ENCODE peak calls at places on chromosomes 12 and 14, in four cellular contexts. One of them, this sample, is unnamed.

GRCh38 chr12:113070117-113070906 is 13.8 kb downstream of the DTX1 start:
- DNase-seq in progenitor cell of endocrine pancreas: no peak
- DNase-seq in activated CD8-positive, alpha-beta T cell treated with anti-CD3 and anti-CD28 coated beads for 36 hours: peak; percentile 92
- DNase-seq in cardiac fibroblast: no peak
- DNase-seq in this sample: no peak

GRCh38 chr14:90522585-90523191 is 125.9 kb downstream of the CALM1 start:
- DNase-seq in progenitor cell of endocrine pancreas: no peak
- DNase-seq in activated CD8-positive, alpha-beta T cell treated with anti-CD3 and anti-CD28 coated beads for 36 hours: no peak
- DNase-seq in cardiac fibroblast: no peak
- DNase-seq in this sample: no peak

GRCh38 chr14:93975791-93976476 is 436 bp downstream of the ASB2 start:
- DNase-seq in progenitor cell of endocrine pancreas: no peak
- DNase-seq in activated CD8-positive, alpha-beta T cell treated with anti-CD3 and anti-CD28 coated beads for 36 hours: no peak
- DNase-seq in cardiac fibroblast: peak; percentile 25
- DNase-seq in this sample: no peak

GRCh38 chr14:99686557-99687283 is 2.6 kb downstream of the CYP46A1 start:
- DNase-seq in progenitor cell of endocrine pancreas: no peak
- DNase-seq in activated CD8-positive, alpha-beta T cell treated with anti-CD3 and anti-CD28 coated beads for 36 hours: no peak
- DNase-seq in cardiac fibroblast: no peak
- DNase-seq in this sample: no peak

GRCh38 chr12:131380961-131381705 is 329.8 kb upstream of the SFSWAP start:
- DNase-seq in progenitor cell of endocrine pancreas: no peak
- DNase-seq in activated CD8-positive, alpha-beta T cell treated with anti-CD3 and anti-CD28 coated beads for 36 hours: no peak
- DNase-seq in cardiac fibroblast: no peak
- DNase-seq in this sample: no peak

GRCh38 chr12:92550661-92551060 is 152.1 kb upstream of the PLEKHG7 start:
- DNase-seq in progenitor cell of endocrine pancreas: no peak
- DNase-seq in activated CD8-positive, alpha-beta T cell treated with anti-CD3 and anti-CD28 coated beads for 36 hours: no peak
- DNase-seq in cardiac fibroblast: no peak
- DNase-seq in this sample: no peak

GRCh38 chr14:50937325-50937724 is 7.0 kb downstream of the PYGL start:
- DNase-seq in progenitor cell of endocrine pancreas: no peak
- DNase-seq in activated CD8-positive, alpha-beta T cell treated with anti-CD3 and anti-CD28 coated beads for 36 hours: no peak
- DNase-seq in cardiac fibroblast: peak; percentile 69
- DNase-seq in this sample: peak; percentile 68

GRCh38 chr12:13000616-13000934 is 510 bp upstream of the HEBP1 start:
- DNase-seq in progenitor cell of endocrine pancreas: no peak
- DNase-seq in activated CD8-positive, alpha-beta T cell treated with anti-CD3 and anti-CD28 coated beads for 36 hours: peak; percentile 49
- DNase-seq in cardiac fibroblast: no peak
- DNase-seq in this sample: no peak

GRCh38 chr14:34034447-34035176 is 83.7 kb upstream of the EGLN3 start:
- DNase-seq in progenitor cell of endocrine pancreas: no peak
- DNase-seq in activated CD8-positive, alpha-beta T cell treated with anti-CD3 and anti-CD28 coated beads for 36 hours: no peak
- DNase-seq in cardiac fibroblast: no peak
- DNase-seq in this sample: no peak

GRCh38 chr12:78792052-78792698 is 72.4 kb upstream of the SYT1 start:
- DNase-seq in progenitor cell of endocrine pancreas: no peak
- DNase-seq in activated CD8-positive, alpha-beta T cell treated with anti-CD3 and anti-CD28 coated beads for 36 hours: no peak
- DNase-seq in cardiac fibroblast: no peak
- DNase-seq in this sample: no peak
- TF ChIP-seq CTCF in progenitor cell of endocrine pancreas: no peak
- TF ChIP-seq CTCF in activated CD8-positive, alpha-beta T cell treated with anti-CD3 and anti-CD28 coated beads for 36 hours: no peak
- TF ChIP-seq CTCF in cardiac fibroblast: no peak
- TF ChIP-seq CTCF in this sample: no peak

GRCh38 chr12:124379938-124380754 is 85.3 kb downstream of the RFLNA start:
- DNase-seq in progenitor cell of endocrine pancreas: no peak
- DNase-seq in activated CD8-positive, alpha-beta T cell treated with anti-CD3 and anti-CD28 coated beads for 36 hours: no peak
- DNase-seq in cardiac fibroblast: peak; percentile 92
- DNase-seq in this sample: peak; percentile 89
- TF ChIP-seq CTCF in progenitor cell of endocrine pancreas: no peak
- TF ChIP-seq CTCF in activated CD8-positive, alpha-beta T cell treated with anti-CD3 and anti-CD28 coated beads for 36 hours: no peak
- TF ChIP-seq CTCF in cardiac fibroblast: peak; percentile 72
- TF ChIP-seq CTCF in this sample: peak; percentile 71

GRCh38 chr14:104132981-104133380 is 5.4 kb upstream of the KIF26A start:
- DNase-seq in progenitor cell of endocrine pancreas: no peak
- DNase-seq in activated CD8-positive, alpha-beta T cell treated with anti-CD3 and anti-CD28 coated beads for 36 hours: peak; percentile 2
- DNase-seq in cardiac fibroblast: no peak
- DNase-seq in this sample: no peak

GRCh38 chr14:104128981-104129380 is 9.4 kb upstream of the KIF26A start:
- DNase-seq in progenitor cell of endocrine pancreas: no peak
- DNase-seq in activated CD8-positive, alpha-beta T cell treated with anti-CD3 and anti-CD28 coated beads for 36 hours: no peak
- DNase-seq in cardiac fibroblast: no peak
- DNase-seq in this sample: no peak

GRCh38 chr14:104129556-104129955 is 8.8 kb upstream of the KIF26A start:
- DNase-seq in progenitor cell of endocrine pancreas: no peak
- DNase-seq in activated CD8-positive, alpha-beta T cell treated with anti-CD3 and anti-CD28 coated beads for 36 hours: no peak
- DNase-seq in cardiac fibroblast: no peak
- DNase-seq in this sample: no peak

GRCh38 chr14:104131968-104132732 is 6.2 kb upstream of the KIF26A start:
- DNase-seq in progenitor cell of endocrine pancreas: no peak
- DNase-seq in activated CD8-positive, alpha-beta T cell treated with anti-CD3 and anti-CD28 coated beads for 36 hours: no peak
- DNase-seq in cardiac fibroblast: no peak
- DNase-seq in this sample: no peak

GRCh38 chr14:104130974-104131651 is 7.3 kb upstream of the KIF26A start:
- DNase-seq in progenitor cell of endocrine pancreas: no peak
- DNase-seq in activated CD8-positive, alpha-beta T cell treated with anti-CD3 and anti-CD28 coated beads for 36 hours: peak; percentile 29
- DNase-seq in cardiac fibroblast: peak; percentile 45
- DNase-seq in this sample: no peak
- TF ChIP-seq CTCF in progenitor cell of endocrine pancreas: peak; percentile 76
- TF ChIP-seq CTCF in activated CD8-positive, alpha-beta T cell treated with anti-CD3 and anti-CD28 coated beads for 36 hours: peak; percentile 47
- TF ChIP-seq CTCF in cardiac fibroblast: peak; percentile 65
- TF ChIP-seq CTCF in this sample: peak; percentile 47

GRCh38 chr14:21995332-21995731 is 321.7 kb upstream of the OR4E1 start:
- DNase-seq in progenitor cell of endocrine pancreas: no peak
- DNase-seq in activated CD8-positive, alpha-beta T cell treated with anti-CD3 and anti-CD28 coated beads for 36 hours: no peak
- DNase-seq in cardiac fibroblast: no peak
- DNase-seq in this sample: no peak

GRCh38 chr14:21999400-21999799 is 325.8 kb upstream of the OR4E1 start:
- DNase-seq in progenitor cell of endocrine pancreas: no peak
- DNase-seq in activated CD8-positive, alpha-beta T cell treated with anti-CD3 and anti-CD28 coated beads for 36 hours: peak; percentile 52
- DNase-seq in cardiac fibroblast: no peak
- DNase-seq in this sample: no peak

GRCh38 chr14:21993070-21993469 is 319.5 kb upstream of the OR4E1 start:
- DNase-seq in progenitor cell of endocrine pancreas: no peak
- DNase-seq in activated CD8-positive, alpha-beta T cell treated with anti-CD3 and anti-CD28 coated beads for 36 hours: no peak
- DNase-seq in cardiac fibroblast: no peak
- DNase-seq in this sample: no peak

GRCh38 chr14:21993837-21994236 is 320.2 kb upstream of the OR4E1 start:
- DNase-seq in progenitor cell of endocrine pancreas: no peak
- DNase-seq in activated CD8-positive, alpha-beta T cell treated with anti-CD3 and anti-CD28 coated beads for 36 hours: no peak
- DNase-seq in cardiac fibroblast: no peak
- DNase-seq in this sample: no peak

DNA sequence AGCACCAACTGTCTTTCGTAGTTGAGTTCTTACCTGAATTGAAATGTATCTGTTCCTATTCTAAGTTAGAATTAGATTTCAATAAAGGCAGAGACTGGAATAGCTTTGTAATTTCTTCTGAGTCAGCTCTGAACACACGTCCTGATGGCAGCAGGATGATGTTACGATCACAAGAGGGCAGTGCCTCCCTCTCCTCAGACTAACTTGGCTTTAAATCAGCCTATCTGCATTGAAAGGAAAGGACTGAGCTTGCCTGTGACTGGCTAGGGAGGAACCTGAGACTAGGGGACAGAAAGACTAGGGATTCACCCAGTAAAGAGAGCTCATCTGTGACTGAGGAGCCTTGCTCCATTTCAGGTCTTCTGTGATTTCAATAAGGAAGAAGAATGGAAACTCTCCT is 323.7 kb upstream of the OR4E1 start:
- DNase-seq in progenitor cell of endocrine pancreas: no peak
- DNase-seq in activated CD8-positive, alpha-beta T cell treated with anti-CD3 and anti-CD28 coated beads for 36 hours: peak; percentile 66
- DNase-seq in cardiac fibroblast: peak; percentile 3
- DNase-seq in this sample: no peak
- TF ChIP-seq CTCF in progenitor cell of endocrine pancreas: peak; percentile 48
- TF ChIP-seq CTCF in activated CD8-positive, alpha-beta T cell treated with anti-CD3 and anti-CD28 coated beads for 36 hours: peak; percentile 33
- TF ChIP-seq CTCF in cardiac fibroblast: no peak
- TF ChIP-seq CTCF in this sample: peak; percentile 6

GRCh38 chr14:64766430-64767151 is 62.4 kb downstream of the PLEKHG3 start:
- DNase-seq in progenitor cell of endocrine pancreas: no peak
- DNase-seq in activated CD8-positive, alpha-beta T cell treated with anti-CD3 and anti-CD28 coated beads for 36 hours: no peak
- DNase-seq in cardiac fibroblast: no peak
- DNase-seq in this sample: no peak
- TF ChIP-seq CTCF in progenitor cell of endocrine pancreas: peak; percentile 14
- TF ChIP-seq CTCF in activated CD8-positive, alpha-beta T cell treated with anti-CD3 and anti-CD28 coated beads for 36 hours: no peak
- TF ChIP-seq CTCF in cardiac fibroblast: no peak
- TF ChIP-seq CTCF in this sample: no peak

GRCh38 chr12:117981267-117981666 is 12.5 kb upstream of the KSR2 start:
- DNase-seq in progenitor cell of endocrine pancreas: no peak
- DNase-seq in activated CD8-positive, alpha-beta T cell treated with anti-CD3 and anti-CD28 coated beads for 36 hours: no peak
- DNase-seq in cardiac fibroblast: no peak
- DNase-seq in this sample: no peak
- TF ChIP-seq CTCF in progenitor cell of endocrine pancreas: no peak
- TF ChIP-seq CTCF in activated CD8-positive, alpha-beta T cell treated with anti-CD3 and anti-CD28 coated beads for 36 hours: no peak
- TF ChIP-seq CTCF in cardiac fibroblast: no peak
- TF ChIP-seq CTCF in this sample: no peak

GRCh38 chr12:120767071-120768024 is 41.7 kb downstream of the ACADS start:
- DNase-seq in progenitor cell of endocrine pancreas: no peak
- DNase-seq in activated CD8-positive, alpha-beta T cell treated with anti-CD3 and anti-CD28 coated beads for 36 hours: no peak
- DNase-seq in cardiac fibroblast: no peak
- DNase-seq in this sample: no peak

GRCh38 chr12:120766569-120766965 is 40.9 kb downstream of the ACADS start:
- DNase-seq in progenitor cell of endocrine pancreas: no peak
- DNase-seq in activated CD8-positive, alpha-beta T cell treated with anti-CD3 and anti-CD28 coated beads for 36 hours: no peak
- DNase-seq in cardiac fibroblast: no peak
- DNase-seq in this sample: no peak

GRCh38 chr12:120775862-120776552 is 50.4 kb downstream of the ACADS start:
- DNase-seq in progenitor cell of endocrine pancreas: no peak
- DNase-seq in activated CD8-positive, alpha-beta T cell treated with anti-CD3 and anti-CD28 coated beads for 36 hours: no peak
- DNase-seq in cardiac fibroblast: no peak
- DNase-seq in this sample: no peak

GRCh38 chr12:120774169-120774916 is 48.7 kb downstream of the ACADS start:
- DNase-seq in progenitor cell of endocrine pancreas: no peak
- DNase-seq in activated CD8-positive, alpha-beta T cell treated with anti-CD3 and anti-CD28 coated beads for 36 hours: peak; percentile 18
- DNase-seq in cardiac fibroblast: no peak
- DNase-seq in this sample: no peak

DNA sequence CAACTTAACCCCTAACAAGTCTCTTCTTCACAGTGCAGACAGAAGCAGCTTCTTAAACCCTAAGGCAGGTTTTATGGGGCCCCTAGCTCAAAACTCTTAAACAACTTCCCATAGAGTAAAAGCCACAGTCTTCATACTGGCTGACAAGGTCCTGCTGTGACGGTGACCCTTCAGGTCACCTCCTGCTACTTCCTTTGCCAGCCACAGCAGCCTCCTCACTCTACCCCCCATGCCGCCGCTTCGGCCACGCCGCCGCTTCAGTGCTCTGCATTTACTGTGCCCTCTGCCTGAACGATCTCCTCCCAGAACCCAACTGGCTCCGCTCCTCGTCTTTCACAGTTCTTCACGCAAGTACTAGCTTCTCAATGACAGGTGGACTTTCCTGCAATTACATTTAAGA is 45.5 kb downstream of the ACADS start:
- DNase-seq in progenitor cell of endocrine pancreas: no peak
- DNase-seq in activated CD8-positive, alpha-beta T cell treated with anti-CD3 and anti-CD28 coated beads for 36 hours: no peak
- DNase-seq in cardiac fibroblast: no peak
- DNase-seq in this sample: no peak
- TF ChIP-seq CTCF in progenitor cell of endocrine pancreas: no peak
- TF ChIP-seq CTCF in activated CD8-positive, alpha-beta T cell treated with anti-CD3 and anti-CD28 coated beads for 36 hours: no peak
- TF ChIP-seq CTCF in cardiac fibroblast: no peak
- TF ChIP-seq CTCF in this sample: no peak

DNA sequence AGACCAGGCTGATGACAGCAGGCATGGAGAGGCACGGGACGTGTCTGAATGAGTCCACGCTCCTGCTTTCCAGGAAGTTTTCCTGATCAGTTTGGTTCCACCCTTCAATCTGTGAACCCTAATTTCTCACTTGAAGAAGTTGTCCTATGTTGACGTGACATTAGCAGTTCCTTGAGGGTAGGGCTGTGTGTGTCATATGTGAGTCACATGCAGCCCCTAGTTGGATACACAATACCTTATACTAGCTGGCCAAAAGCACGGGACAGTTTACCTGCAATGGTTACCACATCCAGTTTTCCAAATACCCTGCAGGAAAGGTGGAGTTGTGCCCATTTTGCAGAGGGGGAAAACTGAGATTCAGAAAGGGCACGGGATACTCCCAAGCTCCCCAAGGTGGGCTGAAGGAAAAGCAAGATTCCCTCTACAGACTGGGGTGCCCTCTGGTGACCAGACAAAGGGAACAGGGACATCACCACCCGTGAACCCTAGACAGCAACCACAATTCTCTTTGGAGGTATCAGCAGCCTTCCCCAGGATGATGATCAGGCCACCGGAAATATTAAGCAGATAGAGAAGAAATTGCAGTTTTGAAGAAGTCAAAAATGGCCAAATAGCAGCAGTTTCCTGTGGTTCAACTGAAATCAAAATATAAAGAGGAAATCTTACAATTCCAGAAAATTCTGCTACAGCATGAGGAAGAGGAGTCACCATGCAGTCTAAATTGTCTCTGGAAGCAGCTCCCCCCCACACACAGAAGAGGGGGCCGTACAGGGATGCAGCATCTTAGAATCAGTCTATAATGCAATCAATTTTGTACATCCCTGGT is 194.4 kb downstream of the PHETA1 start:
- DNase-seq in progenitor cell of endocrine pancreas: no peak
- DNase-seq in activated CD8-positive, alpha-beta T cell treated with anti-CD3 and anti-CD28 coated beads for 36 hours: peak; percentile 5
- DNase-seq in cardiac fibroblast: peak; percentile 2
- DNase-seq in this sample: no peak
- TF ChIP-seq CTCF in progenitor cell of endocrine pancreas: peak; percentile 13
- TF ChIP-seq CTCF in activated CD8-positive, alpha-beta T cell treated with anti-CD3 and anti-CD28 coated beads for 36 hours: no peak
- TF ChIP-seq CTCF in cardiac fibroblast: peak; percentile 17
- TF ChIP-seq CTCF in this sample: no peak

This sample was measured in fibroblast of lung.